ENCODE peak calls at places on chromosomes 6 and 20, in ten cellular contexts. R is testis, K is NCI-H2227 treated with DMSO at 0.1 percent for 48 hours, V is NCI-H1694, G is GM04503, H is kidney tubule cell, L is NCI-H1105, W is SK-MEL-5, X is fibroblast of the conjunctiva, D is fibroblast of lung. S is an unnamed sample.

GRCh38 chr6:112222111-112222726 is 32.1 kb downstream of the LAMA4 start:
- DNase-seq in R (no peak), K (no peak), V (no peak), G (peak; percentile 97), H (no peak), L (no peak), W (no peak), X (peak; percentile 82), D (peak; percentile 83), S (peak; percentile 65)

GRCh38 chr6:168362276-168362990 is 42.9 kb upstream of the DACT2 start:
- DNase-seq in R (peak; percentile 7), K (no peak), V (no peak), G (no peak), H (no peak), L (no peak), W (no peak), X (no peak), D (no peak), S (no peak)

GRCh38 chr20:32207626-32208498 is at the start of the genes PLAGL2 and POFUT1:
- DNase-seq in R (peak; percentile 93), K (peak; percentile 80), V (peak; percentile 62), G (no peak), H (peak; percentile 90), L (peak; percentile 87), W (peak; percentile 88), X (peak; percentile 42), D (peak; percentile 85), S (peak; percentile 95)

GRCh38 chr20:60255866-60256265 is 297.6 kb downstream of the CDH26 start:
- DNase-seq in R (no peak), K (no peak), V (no peak), G (no peak), H (peak; percentile 79), L (no peak), W (no peak), X (no peak), D (no peak), S (no peak)

GRCh38 chr6:17098538-17098937 is 3.3 kb upstream of the STMND1 start:
- DNase-seq in R (no peak), K (no peak), V (no peak), G (no peak), H (no peak), L (no peak), W (peak; percentile 35), X (no peak), D (peak; percentile 17), S (no peak)

GRCh38 chr6:117906454-117906904 is 585 bp upstream of the SLC35F1 start:
- DNase-seq in R (no peak), K (peak; percentile 48), V (no peak), G (no peak), H (no peak), L (peak; percentile 16), W (no peak), X (no peak), D (no peak), S (peak; percentile 72)

GRCh38 chr20:36573798-36574277 is 441 bp downstream of the TGIF2 start:
- DNase-seq in R (no peak), K (no peak), V (no peak), G (no peak), H (peak; percentile 17), L (no peak), W (peak; percentile 12), X (no peak), D (no peak), S (peak; percentile 64)

GRCh38 chr20:58229198-58229802 is 847 bp upstream of the ANKRD60 start:
- DNase-seq in R (no peak), K (no peak), V (no peak), G (no peak), H (no peak), L (peak; percentile 37), W (no peak), X (no peak), D (peak; percentile 17), S (no peak)

GRCh38 chr20:57412347-57413029 is 21.3 kb downstream of the RBM38 start:
- DNase-seq in R (peak; percentile 68), K (no peak), V (no peak), G (no peak), H (no peak), L (no peak), W (no peak), X (no peak), D (no peak), S (no peak)

GRCh38 chr20:2942439-2942838 is 69.2 kb downstream of the PTPRA start:
- DNase-seq in R (peak; percentile 54), K (no peak), V (no peak), G (no peak), H (no peak), L (no peak), W (no peak), X (peak; percentile 56), D (peak; percentile 70), S (no peak)

GRCh38 chr20:40956503-40956902 is 72.1 kb upstream of the TOP1 start:
- DNase-seq in R (no peak), K (no peak), V (no peak), G (no peak), H (no peak), L (no peak), W (no peak), X (no peak), D (no peak), S (no peak)

GRCh38 chr6:134420638-134421181 is 102.8 kb upstream of the SGK1 start:
- DNase-seq in R (no peak), K (no peak), V (no peak), G (no peak), H (peak; percentile 93), L (no peak), W (no peak), X (no peak), D (no peak), S (no peak)

GRCh38 chr6:134830945-134831344 is 119.0 kb downstream of the ALDH8A1 start:
- DNase-seq in R (no peak), K (no peak), V (peak; percentile 74), G (no peak), H (no peak), L (peak; percentile 25), W (no peak), X (no peak), D (no peak), S (no peak)

GRCh38 chr6:144936764-144937163 is 651.6 kb downstream of the UTRN start:
- DNase-seq in R (no peak), K (no peak), V (no peak), G (no peak), H (no peak), L (no peak), W (no peak), X (no peak), D (no peak), S (no peak)

GRCh38 chr20:43191946-43192847 is 2.5 kb upstream of the PTPRT start:
- DNase-seq in R (peak; percentile 52), K (no peak), V (no peak), G (no peak), H (peak; percentile 39), L (peak; percentile 56), W (peak; percentile 54), X (no peak), D (no peak), S (peak; percentile 25)

GRCh38 chr20:5122861-5123260 is 3.1 kb upstream of the PCNA start:
- DNase-seq in R (no peak), K (no peak), V (no peak), G (no peak), H (no peak), L (no peak), W (no peak), X (no peak), D (no peak), S (no peak)

GRCh38 chr6:107740496-107741190 is 83.5 kb downstream of the SCML4 start:
- DNase-seq in R (no peak), K (no peak), V (no peak), G (no peak), H (no peak), L (no peak), W (no peak), X (no peak), D (no peak), S (no peak)

GRCh38 chr6:16562498-16562897 is 198.8 kb downstream of the ATXN1 start:
- DNase-seq in R (no peak), K (no peak), V (no peak), G (no peak), H (no peak), L (no peak), W (peak; percentile 40), X (no peak), D (no peak), S (no peak)